ENCODE peak calls at places on chromosomes 13 and 19, in ten cellular contexts. H is fibroblast of pulmonary artery, B is IMR-90, G is tibial nerve, E is astrocyte of the spinal cord, V is cardiac fibroblast, A is osteocyte, F is AG04449, K is AG10803, S is PC-3. J is an unnamed sample.

GRCh38 chr13:99041337-99041736 is 63.5 kb upstream of the DOCK9 start:
- DNase-seq in B (no peak), S (no peak), K (no peak), E (no peak), G (no peak), A (no peak), H (no peak), F (no peak), V (no peak), J (no peak)

GRCh38 chr13:109165417-109165904 is 536.0 kb downstream of the MYO16 start:
- DNase-seq in F (no peak), S (no peak), E (no peak), A (no peak), V (no peak), H (no peak), B (no peak), K (no peak), G (no peak), J (no peak)

GRCh38 chr19:48770223-48770622 is 14.9 kb downstream of the FGF21 start:
- DNase-seq in G (no peak), E (no peak), A (no peak), S (no peak), V (peak; percentile 85), K (peak; percentile 81), H (peak; percentile 60), F (peak; percentile 83), B (no peak), J (no peak)

GRCh38 chr13:98284677-98285076 is 107.6 kb upstream of the RNF113B start:
- DNase-seq in A (no peak), V (no peak), K (no peak), B (no peak), F (no peak), S (no peak), E (no peak), G (no peak), H (no peak), J (no peak)

GRCh38 chr13:101331731-101332130 is 84.6 kb downstream of the NALCN start:
- DNase-seq in A (no peak), V (no peak), K (no peak), G (no peak), H (no peak), B (no peak), F (no peak), S (no peak), E (no peak), J (no peak)

GRCh38 chr19:21604941-21605548 is 99.6 kb downstream of the ZNF429 start:
- DNase-seq in V (peak; percentile 37), F (no peak), H (no peak), K (no peak), S (no peak), E (peak; percentile 3), G (no peak), A (no peak), B (no peak), J (no peak)

GRCh38 chr19:16016226-16017137 is 59.8 kb upstream of the TPM4 start:
- DNase-seq in K (no peak), H (no peak), A (no peak), G (no peak), B (no peak), S (no peak), V (no peak), F (no peak), E (no peak), J (peak; percentile 52)

GRCh38 chr19:10418281-10419199 is 1.8 kb upstream of the PDE4A start:
- DNase-seq in K (no peak), S (no peak), B (no peak), V (no peak), F (no peak), H (no peak), E (peak; percentile 41), G (no peak), A (no peak), J (no peak)

GRCh38 chr13:105569816-105570215 is 965.6 kb downstream of the EFNB2 start:
- DNase-seq in A (no peak), H (no peak), K (no peak), V (no peak), F (no peak), B (no peak), S (no peak), E (no peak), G (no peak), J (no peak)

GRCh38 chr13:63198076-63198475 is 1782.4 kb upstream of the PCDH20 start:
- DNase-seq in F (no peak), K (peak; percentile 31), H (peak; percentile 33), V (peak; percentile 34), A (no peak), S (no peak), G (no peak), E (no peak), B (peak; percentile 45), J (no peak)

GRCh38 chr19:48244289-48244688 is 11.4 kb downstream of the CARD8 start:
- DNase-seq in F (no peak), K (no peak), H (peak; percentile 47), V (peak; percentile 28), S (peak; percentile 12), B (no peak), A (no peak), E (peak; percentile 4), G (no peak), J (no peak)

GRCh38 chr13:99191900-99192399 is 8.7 kb upstream of the UBAC2 start:
- DNase-seq in H (no peak), E (peak; percentile 32), G (no peak), S (peak; percentile 65), A (peak; percentile 74), V (peak; percentile 11), F (no peak), K (peak; percentile 22), B (peak; percentile 74), J (no peak)

GRCh38 chr19:45901432-45901903 is 945 bp downstream of the MYPOP start:
- DNase-seq in A (no peak), F (no peak), K (peak; percentile 33), H (peak; percentile 59), E (peak; percentile 25), B (peak; percentile 42), V (peak; percentile 56), G (peak; percentile 24), S (no peak), J (no peak)

DNA sequence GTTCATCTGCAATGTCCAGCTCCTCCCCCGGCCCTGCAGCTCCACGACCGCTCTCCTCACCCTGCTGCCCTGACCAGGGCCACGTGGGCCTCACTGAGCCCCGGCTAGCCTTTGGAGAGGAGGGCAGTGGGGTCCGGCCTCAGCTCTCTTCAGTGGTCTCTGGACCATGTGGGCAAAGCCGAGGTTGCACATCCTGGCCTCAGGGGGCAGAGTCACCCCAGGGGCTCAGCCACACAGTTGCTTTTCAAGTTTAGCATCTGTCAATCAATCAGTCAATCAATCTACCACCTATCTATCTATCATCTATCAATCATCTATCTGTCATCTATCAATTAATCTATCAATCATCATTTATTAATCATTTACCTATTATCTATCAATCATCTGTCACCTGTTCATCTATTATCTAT is 3.0 kb upstream of the DIRAS1 start:
- DNase-seq in B (no peak), K (no peak), G (no peak), F (no peak), A (no peak), E (no peak), H (no peak), V (no peak), S (no peak), J (no peak)
- TF ChIP-seq CTCF in B (no peak), K (peak; percentile 15), G (no peak), F (no peak), A (no peak), E (peak; percentile 6), H (peak; percentile 9), V (no peak), S (no peak), J (no peak)

GRCh38 chr13:47459512-47459911 is 541.6 kb downstream of the SUCLA2 start:
- DNase-seq in V (peak; percentile 61), A (no peak), H (peak; percentile 60), F (no peak), G (no peak), B (peak; percentile 43), S (peak; percentile 42), K (peak; percentile 40), E (peak; percentile 64), J (no peak)
- TF ChIP-seq CTCF in V (peak; percentile 23), A (peak; percentile 30), H (peak; percentile 55), F (peak; percentile 22), G (no peak), B (peak; percentile 43), S (peak; percentile 57), K (peak; percentile 56), E (peak; percentile 44), J (peak; percentile 70)

DNA sequence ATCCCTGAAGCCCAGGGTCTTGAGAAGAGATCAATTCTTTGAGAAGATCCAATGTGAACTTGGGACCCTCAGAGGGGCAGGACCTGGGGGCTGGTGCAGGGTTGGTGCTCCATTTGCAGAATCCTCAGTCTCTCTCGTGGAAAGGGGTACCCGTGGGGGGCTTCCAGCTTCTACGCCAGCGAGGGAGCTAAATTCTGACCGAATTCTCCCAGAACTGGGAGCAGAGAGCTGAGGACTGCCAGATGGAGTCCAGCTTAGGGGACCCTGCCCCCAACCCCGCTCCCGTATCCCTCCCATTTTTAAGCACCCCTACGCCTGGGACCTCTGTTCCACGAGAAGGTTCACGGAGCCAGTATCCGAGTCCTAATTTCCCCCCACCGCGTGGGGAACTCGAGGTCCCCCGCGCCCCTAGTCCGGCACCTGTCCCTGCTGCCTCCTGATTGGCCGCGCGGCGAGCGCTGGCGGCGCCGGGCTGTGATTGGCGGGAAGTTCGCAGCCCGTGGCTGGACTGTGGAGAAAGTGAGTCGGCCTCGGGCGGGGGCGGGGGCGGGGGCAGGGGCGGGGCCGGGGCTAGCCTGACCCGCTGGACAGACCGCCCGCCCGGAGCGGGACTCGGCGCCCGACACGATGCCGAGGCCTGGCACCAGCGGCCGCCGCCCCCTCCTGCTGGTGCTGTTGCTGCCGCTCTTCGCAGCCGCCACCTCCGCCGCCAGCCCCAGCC is 4.4 kb upstream of the LTBP4 start:
- DNase-seq in K (no peak), V (peak; percentile 60), G (no peak), B (peak; percentile 59), F (no peak), A (no peak), S (peak; percentile 59), H (peak; percentile 59), E (peak; percentile 59), J (no peak)
- TF ChIP-seq CTCF in K (no peak), V (no peak), G (no peak), B (no peak), F (no peak), A (no peak), S (no peak), H (no peak), E (no peak), J (no peak)

DNA sequence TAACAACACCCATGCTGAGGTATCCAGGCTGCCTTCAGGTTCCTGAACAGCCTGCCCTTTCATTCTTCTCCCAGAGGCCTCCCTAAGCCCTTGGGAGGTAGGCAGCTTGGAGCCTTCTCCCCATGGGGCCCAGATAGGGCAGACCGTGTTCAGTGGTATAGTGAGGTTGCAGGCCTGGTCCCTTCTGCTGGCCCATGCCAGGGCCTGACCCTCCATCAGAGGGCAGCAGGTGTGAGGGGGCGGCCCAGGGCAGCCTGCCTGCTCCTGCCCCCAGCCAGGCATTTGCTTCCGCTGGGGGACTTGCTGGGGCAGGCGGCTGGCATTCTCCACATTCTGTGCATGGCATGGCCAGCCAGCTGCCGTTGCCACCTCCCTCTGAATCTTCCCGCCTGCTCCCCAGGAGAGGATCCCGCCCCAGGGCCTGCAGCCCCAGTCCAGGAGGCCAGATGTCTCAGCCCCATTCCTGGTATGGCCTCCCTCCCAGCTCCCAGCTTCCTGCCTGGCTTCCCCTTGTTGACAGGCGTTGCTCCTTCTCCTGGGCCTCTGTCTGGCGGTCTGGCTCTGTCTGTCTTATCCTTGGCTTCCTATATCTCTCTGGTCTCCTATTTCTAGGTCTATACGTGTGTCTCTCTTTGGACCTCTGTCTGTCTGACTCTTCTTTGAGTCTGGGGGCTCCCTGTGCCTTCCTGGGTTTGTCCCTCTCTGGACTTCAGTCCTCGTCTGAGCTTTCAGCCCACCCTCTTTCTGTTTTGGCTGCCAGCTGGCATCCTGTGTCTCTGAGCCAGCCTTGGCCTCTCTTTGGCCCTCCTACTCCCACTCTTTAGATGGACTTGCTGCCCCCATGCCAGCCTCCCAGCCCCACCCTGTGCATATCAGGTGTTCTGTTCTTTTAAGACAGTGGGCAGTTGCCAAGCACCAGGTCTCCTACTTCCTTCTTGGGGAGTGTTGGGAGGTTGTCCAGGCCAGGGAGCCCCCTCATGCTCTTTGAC is 9.1 kb downstream of the CIC start:
- DNase-seq in V (peak; percentile 74), H (peak; percentile 52), E (peak; percentile 22), B (no peak), F (no peak), G (no peak), A (peak; percentile 91), K (peak; percentile 70), S (no peak), J (peak; percentile 96)
- TF ChIP-seq CTCF in V (no peak), H (no peak), E (no peak), B (no peak), F (no peak), G (no peak), A (no peak), K (no peak), S (no peak), J (peak; percentile 14)